ENCODE peak calls at places on chromosomes 1 and 21, in ten cellular contexts. G, Q, T, J, H, R, Z, A, V and X are unnamed samples.

GRCh38 chr1:70847013-70847412 is 200.6 kb downstream of the PTGER3 start:
- DNase-seq in J (no peak), R (no peak), Q (no peak), A (no peak), Z (no peak), H (no peak), G (no peak), T (no peak), V (no peak), X (no peak)

GRCh38 chr1:204151562-204152309 is at the start of gene ETNK2:
- DNase-seq in H (peak), G (peak), A (peak), Q (peak), T (peak), J (peak), V (peak), R (peak), Z (peak), X (peak)

GRCh38 chr1:20717452-20718342 is at the start of gene KIF17:
- DNase-seq in Z (peak), R (peak), G (peak), H (peak), Q (peak), J (peak), V (peak), A (peak), T (peak), X (peak)

GRCh38 chr1:184563308-184563707 is 176.5 kb downstream of the C1orf21 start:
- DNase-seq in R (no peak), J (no peak), Q (peak), Z (no peak), H (no peak), T (no peak), G (peak), V (no peak), A (peak), X (peak)

GRCh38 chr1:96569288-96569687 is 152.3 kb upstream of the PTBP2 start:
- DNase-seq in V (no peak), H (no peak), J (no peak), T (no peak), Z (no peak), G (no peak), Q (no peak), R (no peak), A (no peak), X (no peak)

GRCh38 chr1:39418223-39418622 is 73.2 kb upstream of the BMP8A start:
- DNase-seq in J (no peak), Q (no peak), R (no peak), Z (no peak), T (no peak), H (no peak), G (no peak), A (no peak), V (no peak), X (peak)

GRCh38 chr1:69915347-69915746 is 290.0 kb downstream of the LRRC40 start:
- DNase-seq in R (no peak), H (no peak), A (peak), J (no peak), G (no peak), Z (no peak), Q (no peak), T (no peak), V (no peak), X (peak)

GRCh38 chr21:37710555-37711293 is 205.5 kb downstream of the KCNJ6 start:
- DNase-seq in Z (no peak), A (peak), T (no peak), G (no peak), H (no peak), Q (no peak), J (no peak), V (no peak), R (no peak), X (peak)

GRCh38 chr1:202628646-202629215 is 81.5 kb downstream of the SYT2 start:
- DNase-seq in Q (no peak), Z (no peak), J (no peak), G (no peak), V (no peak), T (no peak), A (no peak), R (no peak), H (peak), X (no peak)

GRCh38 chr1:183079697-183080096 is 56.5 kb downstream of the LAMC1 start:
- DNase-seq in Z (no peak), A (peak), Q (no peak), G (no peak), R (no peak), J (no peak), V (no peak), T (no peak), H (no peak), X (no peak)

GRCh38 chr1:50750021-50750619 is 209.9 kb downstream of the FAF1 start:
- DNase-seq in J (no peak), A (peak), T (no peak), H (no peak), G (peak), R (peak), Q (peak), Z (no peak), V (no peak), X (peak)

GRCh38 chr1:178566187-178566586 is 53.3 kb downstream of the TEX35 start:
- DNase-seq in Q (no peak), H (no peak), R (no peak), G (no peak), V (no peak), Z (no peak), T (no peak), J (peak), A (peak), X (peak)

GRCh38 chr1:54548389-54549044 is 489 bp downstream of the ACOT11 start:
- DNase-seq in Z (no peak), A (no peak), V (no peak), R (no peak), H (no peak), T (no peak), G (no peak), Q (no peak), J (no peak), X (no peak)

GRCh38 chr1:229557214-229557850 is 1.2 kb downstream of the ABCB10 start:
- DNase-seq in G (no peak), A (peak), V (peak), T (no peak), J (no peak), H (no peak), Z (no peak), Q (peak), R (no peak), X (peak)

GRCh38 chr1:50346621-50347020 is 76.6 kb downstream of the DMRTA2 start:
- DNase-seq in V (no peak), Q (peak), G (no peak), J (no peak), H (no peak), R (no peak), Z (no peak), A (no peak), T (no peak), X (no peak)

GRCh38 chr1:163712321-163712720 is 390.6 kb downstream of the NUF2 start:
- DNase-seq in Z (no peak), H (no peak), R (no peak), Q (no peak), J (no peak), A (no peak), V (no peak), G (no peak), T (no peak), X (no peak)

GRCh38 chr1:151825811-151826660 is 5.6 kb downstream of the RORC start:
- DNase-seq in V (peak), G (no peak), A (no peak), Q (no peak), R (no peak), Z (no peak), T (peak), J (peak), H (no peak), X (no peak)

GRCh38 chr1:184143449-184143848 is 91.9 kb downstream of the TSEN15 start:
- DNase-seq in Q (no peak), V (no peak), T (no peak), R (no peak), Z (no peak), J (no peak), H (no peak), G (no peak), A (peak), X (no peak)

GRCh38 chr1:108829498-108829916 is 27.4 kb downstream of the AKNAD1 start:
- DNase-seq in H (no peak), R (no peak), Q (no peak), Z (no peak), A (peak), J (no peak), G (no peak), T (no peak), V (no peak), X (peak)

GRCh38 chr21:45982758-45983731 is 1.5 kb downstream of the COL6A1 start:
- DNase-seq in V (no peak), G (no peak), Z (no peak), T (no peak), A (peak), Q (no peak), R (no peak), H (peak), J (no peak), X (no peak)

GRCh38 chr1:66761273-66761672 is 9.0 kb downstream of the DYNLT5 start:
- DNase-seq in T (no peak), G (no peak), V (no peak), Z (no peak), H (no peak), Q (peak), J (no peak), R (no peak), A (peak), X (peak)

GRCh38 chr21:41706678-41707077 is 60.2 kb downstream of the RIPK4 start:
- DNase-seq in R (no peak), T (peak), H (no peak), J (no peak), G (peak), Z (peak), Q (no peak), A (peak), V (no peak), X (peak)

GRCh38 chr1:65850281-65850680 is 57.6 kb downstream of the PDE4B start:
- DNase-seq in V (no peak), T (no peak), H (no peak), J (no peak), R (no peak), Q (no peak), A (no peak), Z (no peak), G (no peak), X (no peak)

GRCh38 chr1:235515844-235516512 is 11.7 kb upstream of the B3GALNT2 start:
- DNase-seq in Q (no peak), R (no peak), V (no peak), A (no peak), H (no peak), Z (no peak), J (no peak), G (no peak), T (no peak), X (no peak)

GRCh38 chr1:242225770-242226573 is 227.1 kb upstream of the MAP1LC3C start:
- DNase-seq in Z (no peak), T (no peak), J (no peak), V (no peak), H (no peak), R (no peak), Q (no peak), A (no peak), G (peak), X (no peak)

GRCh38 chr1:30871276-30871871 is 37.2 kb downstream of the SDC3 start:
- DNase-seq in J (no peak), G (no peak), T (no peak), V (no peak), Z (no peak), R (no peak), H (no peak), Q (no peak), A (no peak), X (no peak)

GRCh38 chr1:53959664-53960250 is 13.6 kb downstream of the LRRC42 start:
- DNase-seq in V (peak), R (no peak), A (peak), T (no peak), H (no peak), Z (no peak), Q (peak), G (peak), J (no peak), X (no peak)

GRCh38 chr1:67743072-67743725 is 58.2 kb downstream of the GADD45A start:
- DNase-seq in H (no peak), G (no peak), R (no peak), J (no peak), A (no peak), T (no peak), V (no peak), Z (no peak), Q (no peak), X (no peak)

GRCh38 chr1:205610036-205610435 is 21.8 kb downstream of the ELK4 start:
- DNase-seq in J (no peak), G (no peak), R (no peak), Z (no peak), Q (no peak), H (no peak), V (no peak), A (peak), T (no peak), X (peak)

GRCh38 chr1:92769856-92770255 is 15.1 kb downstream of the EVI5 start:
- DNase-seq in Z (no peak), A (no peak), R (no peak), J (no peak), H (no peak), V (no peak), Q (no peak), G (no peak), T (no peak), X (no peak)

GRCh38 chr1:47226121-47226977 is 5.7 kb downstream of the TAL1 start:
- DNase-seq in Z (no peak), V (no peak), T (no peak), J (no peak), A (no peak), Q (no peak), G (no peak), H (no peak), R (no peak), X (no peak)

GRCh38 chr1:93501829-93502369 is 54.0 kb downstream of the FNBP1L start:
- DNase-seq in Z (no peak), V (no peak), A (no peak), Q (no peak), R (no peak), G (no peak), T (no peak), H (no peak), J (no peak), X (no peak)

GRCh38 chr1:93681549-93682412 is at the start of gene BCAR3:
- DNase-seq in R (peak), H (peak), Q (peak), A (peak), Z (no peak), T (peak), V (no peak), G (peak), J (peak), X (peak)

GRCh38 chr1:20358761-20359263 is 68.1 kb downstream of the VWA5B1 start:
- DNase-seq in Z (no peak), A (peak), Q (no peak), R (peak), G (peak), J (no peak), H (peak), V (no peak), T (peak), X (peak)